ENCODE peak calls at places on chromosomes 13 and 19, in six cellular contexts. E is HL-60, A is ovary, Q is transverse colon, Z is neural progenitor cell, S is tibial nerve. P is an unnamed sample.

GRCh38 chr13:101624210-101624922 is 171.9 kb downstream of the ITGBL1 start:
- DNase-seq in E (no peak), A (no peak), Q (no peak), Z (peak; percentile 6), S (no peak), P (no peak)

GRCh38 chr19:33465371-33465770 is 56.2 kb downstream of the PEPD start:
- DNase-seq in E (no peak), A (no peak), Q (no peak), Z (no peak), S (no peak), P (no peak)

GRCh38 chr19:6838062-6838655 is 49.2 kb upstream of the ADGRE1 start:
- DNase-seq in E (no peak), A (no peak), Q (no peak), Z (no peak), S (no peak), P (no peak)

GRCh38 chr13:21426238-21426637 is 32.9 kb downstream of the ZDHHC20 start:
- DNase-seq in E (no peak), A (no peak), Q (no peak), Z (no peak), S (no peak), P (no peak)

GRCh38 chr13:59531571-59532091 is 632.1 kb downstream of the DIAPH3 start:
- DNase-seq in E (no peak), A (peak; percentile 55), Q (peak; percentile 40), Z (peak; percentile 30), S (peak; percentile 75), P (no peak)

GRCh38 chr13:40410315-40410714 is 256.1 kb downstream of the FOXO1 start:
- DNase-seq in E (no peak), A (no peak), Q (no peak), Z (no peak), S (no peak), P (no peak)

GRCh38 chr13:39144941-39145533 is 106.8 kb downstream of the NHLRC3 start:
- DNase-seq in E (no peak), A (peak; percentile 63), Q (peak; percentile 33), Z (peak; percentile 82), S (peak; percentile 81), P (no peak)

GRCh38 chr13:97858161-97858560 is 95.3 kb upstream of the IPO5 start:
- DNase-seq in E (no peak), A (no peak), Q (no peak), Z (no peak), S (no peak), P (no peak)

GRCh38 chr19:13195678-13196077 is 45.5 kb downstream of the IER2 start:
- DNase-seq in E (no peak), A (no peak), Q (peak; percentile 85), Z (peak; percentile 79), S (no peak), P (peak; percentile 59)
- TF ChIP-seq CTCF in E (peak; percentile 12), A (no peak), Q (no peak), Z (peak; percentile 89), S (no peak), P (peak; percentile 59)

GRCh38 chr19:13868663-13869062 is 8.3 kb upstream of the NANOS3 start:
- DNase-seq in E (no peak), A (no peak), Q (no peak), Z (no peak), S (no peak), P (no peak)

GRCh38 chr19:13865243-13865577 is 11.7 kb upstream of the NANOS3 start:
- DNase-seq in E (no peak), A (no peak), Q (no peak), Z (no peak), S (no peak), P (no peak)

GRCh38 chr19:13865578-13866462 is 11.1 kb upstream of the NANOS3 start:
- DNase-seq in E (no peak), A (peak; percentile 52), Q (no peak), Z (peak; percentile 64), S (no peak), P (no peak)

GRCh38 chr19:13864513-13865242 is 12.3 kb upstream of the NANOS3 start:
- DNase-seq in E (no peak), A (no peak), Q (no peak), Z (no peak), S (no peak), P (no peak)

GRCh38 chr19:13866463-13867046 is 10.4 kb upstream of the NANOS3 start:
- DNase-seq in E (no peak), A (no peak), Q (no peak), Z (no peak), S (no peak), P (no peak)
- H3K27me3 ChIP-seq in E (peaks cover 18% of the 10 kb centered on the region), A (no peaks in the 10 kb centered on the region), Q (peaks cover 8% of the 10 kb centered on the region), Z (peaks cover 93% of the 10 kb centered on the region), S (peaks cover 4% of the 10 kb centered on the region), P (peaks cover 25% of the 10 kb centered on the region)

GRCh38 chr19:49513746-49514118 is 1.3 kb downstream of the FCGRT start:
- DNase-seq in E (no peak), A (no peak), Q (no peak), Z (no peak), S (no peak), P (no peak)

GRCh38 chr19:49514151-49514550 is 1.7 kb downstream of the FCGRT start:
- DNase-seq in E (no peak), A (no peak), Q (no peak), Z (no peak), S (no peak), P (no peak)

GRCh38 chr19:49512970-49513745 is 697 bp downstream of the FCGRT start:
- DNase-seq in E (peak; percentile 40), A (peak; percentile 79), Q (peak; percentile 75), Z (peak; percentile 80), S (peak; percentile 46), P (no peak)

GRCh38 chr19:49518033-49518432 is 5.6 kb downstream of the FCGRT start:
- DNase-seq in E (no peak), A (no peak), Q (no peak), Z (no peak), S (no peak), P (no peak)

GRCh38 chr19:49515767-49516166 is 3.3 kb downstream of the FCGRT start:
- DNase-seq in E (peak; percentile 93), A (no peak), Q (peak; percentile 46), Z (no peak), S (no peak), P (no peak)
- H3K27ac ChIP-seq in E (peak overlapping the region; percentile 75), A (no peak overlapping the region), Q (peak overlapping the region; percentile 95), Z (no peak overlapping the region), S (no peak overlapping the region), P (no peak overlapping the region)

GRCh38 chr13:113802090-113802531 is 43.1 kb downstream of the TMEM255B start:
- DNase-seq in E (no peak), A (peak; percentile 73), Q (no peak), Z (peak; percentile 67), S (peak; percentile 68), P (no peak)
- TF ChIP-seq CTCF in E (no peak), A (no peak), Q (no peak), Z (no peak), S (no peak), P (no peak)

DNA sequence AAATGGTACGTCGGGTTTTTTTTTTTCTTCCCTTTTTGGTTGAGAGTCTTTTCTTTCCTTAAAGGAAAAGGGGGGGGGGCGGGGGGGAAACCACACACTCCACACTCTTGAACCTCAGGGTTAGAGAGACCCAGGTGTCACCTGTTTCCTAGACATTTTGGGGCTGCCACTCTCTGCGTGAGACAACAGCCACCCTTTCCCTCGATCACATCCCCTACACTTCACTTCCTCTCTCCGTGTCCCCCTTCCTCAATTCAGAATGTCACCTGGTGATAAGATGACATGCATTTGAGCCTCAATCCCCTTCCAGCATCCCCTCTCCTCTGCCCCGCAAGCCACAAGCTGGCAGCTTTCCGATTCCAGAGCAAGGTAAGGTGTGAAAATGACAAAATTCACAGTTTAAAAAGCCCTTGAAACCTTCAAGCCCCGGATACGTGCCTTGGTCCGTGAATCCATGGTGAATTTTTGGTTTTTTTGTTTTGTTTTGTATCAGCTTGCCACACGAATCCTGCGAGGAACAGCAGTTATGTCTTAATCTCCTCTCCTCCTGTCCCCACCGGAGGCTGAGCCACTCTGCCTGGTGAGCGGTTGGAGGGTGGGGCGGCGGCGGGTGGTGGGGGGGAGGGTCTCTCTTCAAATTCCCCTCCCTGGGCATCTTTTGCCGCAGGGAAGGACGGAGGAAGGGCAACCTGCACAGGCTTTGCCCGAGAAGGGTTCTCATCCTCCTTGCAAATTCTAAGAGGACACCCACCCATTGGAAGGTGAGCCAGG is 4.2 kb downstream of the PTPRS start:
- DNase-seq in E (no peak), A (no peak), Q (no peak), Z (peak; percentile 29), S (no peak), P (no peak)
- H3K27me3 ChIP-seq in E (peaks cover 35% of the 10 kb centered on the region), A (no peaks in the 10 kb centered on the region), Q (peaks cover 64% of the 10 kb centered on the region), Z (peaks cover 5% of the 10 kb centered on the region), S (peaks cover 64% of the 10 kb centered on the region), P (peaks cover 61% of the 10 kb centered on the region)

GRCh38 chr13:99273128-99273527 is 14.9 kb upstream of the GPR18 start:
- DNase-seq in E (no peak), A (no peak), Q (no peak), Z (no peak), S (no peak), P (no peak)

GRCh38 chr13:99270503-99270902 is 12.3 kb upstream of the GPR18 start:
- DNase-seq in E (no peak), A (no peak), Q (no peak), Z (no peak), S (no peak), P (no peak)

GRCh38 chr13:99272481-99272880 is 14.3 kb upstream of the GPR18 start:
- DNase-seq in E (no peak), A (no peak), Q (no peak), Z (no peak), S (no peak), P (no peak)

GRCh38 chr13:99269627-99270252 is 11.6 kb upstream of the GPR18 start:
- DNase-seq in E (peak; percentile 75), A (no peak), Q (no peak), Z (peak; percentile 34), S (no peak), P (no peak)

GRCh38 chr13:99271249-99271648 is 13.1 kb upstream of the GPR18 start:
- DNase-seq in E (no peak), A (no peak), Q (no peak), Z (no peak), S (no peak), P (no peak)
- H3K27ac ChIP-seq in E (peak overlapping the region; percentile 54), A (no peak overlapping the region), Q (peak overlapping the region; percentile 19), Z (no peak overlapping the region), S (peak overlapping the region; percentile 58), P (no peak overlapping the region)

DNA sequence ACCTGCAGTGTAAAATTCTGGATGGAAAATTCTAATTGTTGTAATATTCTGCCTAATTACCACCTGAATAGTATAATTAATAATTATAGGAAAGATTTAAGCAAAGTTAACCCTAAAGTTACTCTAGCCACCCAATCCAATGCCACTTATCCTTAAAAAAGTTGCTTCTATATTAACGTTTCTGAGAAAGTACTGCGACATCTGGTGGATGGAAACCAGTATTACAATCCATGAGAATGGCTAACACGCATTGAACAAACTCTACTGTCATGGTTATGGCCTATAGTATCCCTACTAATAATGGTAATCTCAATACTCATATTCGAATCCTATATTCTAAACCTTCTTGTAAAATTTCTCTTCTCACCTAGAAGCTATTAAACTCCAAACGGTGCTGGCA is 1551.8 kb downstream of the SLITRK1 start:
- DNase-seq in E (no peak), A (no peak), Q (no peak), Z (no peak), S (no peak), P (no peak)
- TF ChIP-seq CTCF in E (peak; percentile 31), A (no peak), Q (peak; percentile 23), Z (peak; percentile 61), S (no peak), P (peak; percentile 10)

GRCh38 chr13:112058519-112058873 is 8.5 kb upstream of the SOX1 start:
- DNase-seq in E (no peak), A (no peak), Q (no peak), Z (no peak), S (no peak), P (no peak)
- H3K27me3 ChIP-seq in E (peaks cover 87% of the 10 kb centered on the region), A (no peaks in the 10 kb centered on the region), Q (peaks cover 100% of the 10 kb centered on the region), Z (peaks cover 100% of the 10 kb centered on the region), S (peaks cover 100% of the 10 kb centered on the region), P (peaks cover 98% of the 10 kb centered on the region)